ENCODE peak calls at places on chromosome 9, in four cellular contexts. One of them, this sample, is unnamed. For H3K36me3, the result is how much of the 10 kb centered on the place peaks cover.

GRCh38 chr9:135224286-135224871 is 136.9 kb downstream of the OLFM1 start:
- DNase-seq in hepatocyte: no peak
- DNase-seq in tibial nerve: no peak
- DNase-seq in left ventricle myocardium inferior: no peak
- DNase-seq in this sample: peak

GRCh38 chr9:107768224-107768623 is 278.7 kb upstream of the KLF4 start:
- DNase-seq in left ventricle myocardium inferior: peak
- DNase-seq in tibial nerve: no peak
- DNase-seq in hepatocyte: no peak
- DNase-seq in this sample: no peak

GRCh38 chr9:34876096-34876495 is 82.0 kb upstream of the PHF24 start:
- DNase-seq in left ventricle myocardium inferior: no peak
- DNase-seq in tibial nerve: no peak
- DNase-seq in hepatocyte: no peak
- DNase-seq in this sample: no peak

GRCh38 chr9:18255747-18256146 is 218.2 kb upstream of the ADAMTSL1 start:
- DNase-seq in hepatocyte: no peak
- DNase-seq in tibial nerve: no peak
- DNase-seq in left ventricle myocardium inferior: no peak
- DNase-seq in this sample: no peak

GRCh38 chr9:27487128-27487527 is 37.0 kb upstream of the IFNK start:
- DNase-seq in hepatocyte: peak
- DNase-seq in left ventricle myocardium inferior: no peak
- DNase-seq in tibial nerve: no peak
- DNase-seq in this sample: no peak

GRCh38 chr9:85246566-85246965 is 495.2 kb downstream of the AGTPBP1 start:
- DNase-seq in tibial nerve: no peak
- DNase-seq in left ventricle myocardium inferior: no peak
- DNase-seq in hepatocyte: no peak
- DNase-seq in this sample: no peak

GRCh38 chr9:121299125-121299466 is 31.1 kb downstream of the GSN start:
- DNase-seq in left ventricle myocardium inferior: no peak
- DNase-seq in tibial nerve: no peak
- DNase-seq in hepatocyte: peak
- DNase-seq in this sample: no peak

GRCh38 chr9:92633879-92634278 is 36.1 kb downstream of the IPPK start:
- DNase-seq in left ventricle myocardium inferior: no peak
- DNase-seq in hepatocyte: no peak
- DNase-seq in tibial nerve: no peak
- DNase-seq in this sample: no peak

GRCh38 chr9:109574061-109574882 is 76.2 kb upstream of the PTPN3 start:
- DNase-seq in tibial nerve: no peak
- DNase-seq in left ventricle myocardium inferior: no peak
- DNase-seq in hepatocyte: peak
- DNase-seq in this sample: peak

GRCh38 chr9:127744407-127745110 is 9.5 kb upstream of the TOR2A start:
- DNase-seq in tibial nerve: no peak
- DNase-seq in hepatocyte: no peak
- DNase-seq in left ventricle myocardium inferior: no peak
- DNase-seq in this sample: no peak

GRCh38 chr9:34577635-34578240 is 11.8 kb downstream of the CNTFR start:
- DNase-seq in hepatocyte: peak
- DNase-seq in left ventricle myocardium inferior: no peak
- DNase-seq in tibial nerve: no peak
- DNase-seq in this sample: peak

GRCh38 chr9:116090030-116090770 is 63.4 kb upstream of the PAPPA start:
- DNase-seq in tibial nerve: no peak
- DNase-seq in hepatocyte: no peak
- DNase-seq in left ventricle myocardium inferior: no peak
- DNase-seq in this sample: no peak

GRCh38 chr9:71719088-71719487 is 49.2 kb downstream of the CEMIP2 start:
- DNase-seq in left ventricle myocardium inferior: no peak
- DNase-seq in hepatocyte: no peak
- DNase-seq in tibial nerve: no peak
- DNase-seq in this sample: no peak

GRCh38 chr9:71710856-71711255 is 57.5 kb downstream of the CEMIP2 start:
- DNase-seq in left ventricle myocardium inferior: no peak
- DNase-seq in tibial nerve: no peak
- DNase-seq in hepatocyte: no peak
- DNase-seq in this sample: no peak

GRCh38 chr9:71721786-71722295 is 46.5 kb downstream of the CEMIP2 start:
- DNase-seq in tibial nerve: no peak
- DNase-seq in left ventricle myocardium inferior: no peak
- DNase-seq in hepatocyte: no peak
- DNase-seq in this sample: no peak

GRCh38 chr9:71719585-71719984 is 48.7 kb downstream of the CEMIP2 start:
- DNase-seq in tibial nerve: no peak
- DNase-seq in hepatocyte: peak
- DNase-seq in left ventricle myocardium inferior: no peak
- DNase-seq in this sample: peak

GRCh38 chr9:71716138-71716909 is 52.0 kb downstream of the CEMIP2 start:
- DNase-seq in left ventricle myocardium inferior: no peak
- DNase-seq in tibial nerve: no peak
- DNase-seq in hepatocyte: no peak
- DNase-seq in this sample: peak
- H3K36me3 ChIP-seq in left ventricle myocardium inferior: under half
- H3K36me3 ChIP-seq in tibial nerve: under half
- H3K36me3 ChIP-seq in hepatocyte: under half
- H3K36me3 ChIP-seq in this sample: under half

GRCh38 chr9:37499297-37499696 is 13.5 kb downstream of the POLR1E start:
- DNase-seq in tibial nerve: no peak
- DNase-seq in left ventricle myocardium inferior: no peak
- DNase-seq in hepatocyte: no peak
- DNase-seq in this sample: no peak

GRCh38 chr9:37498457-37498856 is 12.7 kb downstream of the POLR1E start:
- DNase-seq in hepatocyte: no peak
- DNase-seq in tibial nerve: no peak
- DNase-seq in left ventricle myocardium inferior: no peak
- DNase-seq in this sample: no peak

GRCh38 chr9:37496020-37496419 is 10.3 kb downstream of the POLR1E start:
- DNase-seq in tibial nerve: no peak
- DNase-seq in left ventricle myocardium inferior: no peak
- DNase-seq in hepatocyte: no peak
- DNase-seq in this sample: no peak

GRCh38 chr9:37495571-37495970 is 9.8 kb downstream of the POLR1E start:
- DNase-seq in left ventricle myocardium inferior: no peak
- DNase-seq in hepatocyte: no peak
- DNase-seq in tibial nerve: no peak
- DNase-seq in this sample: no peak

GRCh38 chr9:37497320-37497719 is 11.6 kb downstream of the POLR1E start:
- DNase-seq in hepatocyte: no peak
- DNase-seq in tibial nerve: no peak
- DNase-seq in left ventricle myocardium inferior: no peak
- DNase-seq in this sample: no peak
- H3K36me3 ChIP-seq in hepatocyte: under half
- H3K36me3 ChIP-seq in tibial nerve: half or more
- H3K36me3 ChIP-seq in left ventricle myocardium inferior: half or more
- H3K36me3 ChIP-seq in this sample: half or more

DNA sequence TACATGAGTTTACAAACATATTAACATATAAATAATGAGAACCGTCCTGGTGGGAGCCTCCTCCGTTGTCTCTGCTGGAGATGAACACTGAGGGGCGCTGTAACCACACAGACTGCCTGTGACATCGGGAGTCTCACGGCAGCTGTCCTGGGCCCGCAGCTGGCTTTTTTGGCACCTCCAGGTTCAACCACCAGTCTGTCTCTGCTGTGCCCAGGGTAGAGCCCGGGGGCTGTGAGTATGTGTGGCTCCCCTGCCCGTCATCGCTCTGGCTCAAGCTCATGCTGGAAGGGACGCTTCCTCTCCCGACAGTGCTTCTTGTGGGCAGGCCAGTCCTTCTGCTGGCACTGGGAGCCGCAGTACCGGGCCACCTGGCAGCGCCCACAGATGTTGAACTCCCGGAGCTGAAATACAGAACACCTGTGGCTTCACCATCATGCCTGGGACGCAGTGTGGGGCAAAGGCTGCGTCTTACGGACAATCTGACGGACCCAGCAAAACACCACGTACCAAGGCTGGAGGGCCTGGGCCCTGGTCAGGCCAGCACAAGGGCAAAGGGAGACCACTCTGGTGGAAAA is 3.6 kb upstream of the DPH7 start:
- DNase-seq in tibial nerve: no peak
- DNase-seq in left ventricle myocardium inferior: no peak
- DNase-seq in hepatocyte: no peak
- DNase-seq in this sample: peak
- H3K36me3 ChIP-seq in tibial nerve: half or more
- H3K36me3 ChIP-seq in left ventricle myocardium inferior: under half
- H3K36me3 ChIP-seq in hepatocyte: under half
- H3K36me3 ChIP-seq in this sample: under half

DNA sequence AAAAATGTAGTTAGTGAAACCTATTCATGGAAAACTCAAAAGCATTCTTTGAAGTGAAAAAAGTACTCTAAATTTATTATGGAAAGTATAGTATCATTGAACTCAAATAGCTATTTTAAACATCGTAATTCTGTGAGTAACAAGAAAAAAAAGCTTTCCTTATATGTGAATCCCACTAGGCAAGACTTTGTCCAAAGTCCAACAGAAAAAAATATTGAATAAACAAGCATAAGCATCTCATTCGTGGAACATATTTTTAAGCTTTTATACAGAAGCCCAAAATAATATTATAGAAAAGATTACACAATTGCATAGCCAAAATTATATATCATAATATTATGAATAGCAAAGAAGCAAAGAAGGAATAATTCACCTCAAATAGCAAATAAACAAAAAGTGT is 79.4 kb upstream of the IFNE start:
- DNase-seq in tibial nerve: no peak
- DNase-seq in hepatocyte: no peak
- DNase-seq in left ventricle myocardium inferior: no peak
- DNase-seq in this sample: no peak
- H3K36me3 ChIP-seq in tibial nerve: under half
- H3K36me3 ChIP-seq in hepatocyte: under half
- H3K36me3 ChIP-seq in left ventricle myocardium inferior: under half
- H3K36me3 ChIP-seq in this sample: under half

DNA sequence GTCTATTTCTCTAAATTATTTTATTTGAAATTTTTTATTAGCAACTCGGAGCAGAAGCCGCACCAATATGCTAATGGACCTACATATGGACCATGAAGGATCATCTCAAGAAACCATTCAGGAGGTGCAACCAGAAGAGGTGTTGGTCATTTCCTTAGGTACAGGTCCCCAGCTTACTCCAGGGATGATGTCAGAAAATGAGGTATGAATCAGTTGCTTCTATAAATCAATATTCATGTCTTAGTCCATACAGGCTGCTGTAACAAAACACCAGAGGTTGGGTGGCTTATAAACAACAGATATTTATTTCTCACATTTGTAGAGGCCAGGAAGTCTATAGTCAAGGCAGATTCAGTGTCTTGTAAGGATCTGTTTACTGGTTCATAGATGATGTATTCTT is 50.8 kb downstream of the GAPVD1 start:
- DNase-seq in left ventricle myocardium inferior: no peak
- DNase-seq in tibial nerve: no peak
- DNase-seq in hepatocyte: no peak
- DNase-seq in this sample: no peak
- H3K36me3 ChIP-seq in left ventricle myocardium inferior: half or more
- H3K36me3 ChIP-seq in tibial nerve: half or more
- H3K36me3 ChIP-seq in hepatocyte: under half
- H3K36me3 ChIP-seq in this sample: under half

DNA sequence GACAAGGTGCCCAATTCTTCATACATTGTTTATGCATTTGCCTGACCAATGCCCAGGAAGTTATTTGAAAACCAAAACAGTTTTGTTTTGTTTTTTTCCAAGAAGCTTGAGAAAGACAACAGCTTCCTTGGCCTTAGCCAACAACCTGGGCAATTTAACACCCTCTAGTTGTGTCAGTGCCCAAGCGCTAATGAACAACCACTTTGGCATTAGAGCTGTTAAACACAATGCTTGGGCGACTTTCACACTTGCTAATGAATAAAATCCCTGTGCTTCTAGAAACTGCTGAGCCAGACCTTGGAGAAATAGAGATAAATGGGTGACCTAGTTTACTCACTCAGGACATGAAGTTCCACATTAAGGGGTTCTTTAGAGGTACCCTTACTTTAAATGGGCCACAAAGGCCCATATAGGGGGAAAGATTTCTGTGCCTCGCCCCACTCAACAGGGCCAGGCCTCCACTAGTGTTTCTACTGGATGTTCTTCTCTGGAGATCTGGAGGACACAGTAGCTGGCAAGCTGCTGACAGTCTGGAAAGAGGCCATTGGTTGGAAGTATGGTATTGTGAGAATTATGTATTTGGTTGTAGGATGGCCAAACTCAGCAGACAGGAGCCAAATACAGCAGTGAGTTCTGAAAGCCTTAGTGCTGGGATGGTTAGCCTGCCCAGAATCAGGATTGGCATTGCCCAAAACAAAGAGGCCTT is 179.8 kb downstream of the DOCK8 start:
- DNase-seq in left ventricle myocardium inferior: peak
- DNase-seq in hepatocyte: no peak
- DNase-seq in tibial nerve: no peak
- DNase-seq in this sample: no peak
- H3K36me3 ChIP-seq in left ventricle myocardium inferior: under half
- H3K36me3 ChIP-seq in hepatocyte: under half
- H3K36me3 ChIP-seq in tibial nerve: under half
- H3K36me3 ChIP-seq in this sample: under half

DNA sequence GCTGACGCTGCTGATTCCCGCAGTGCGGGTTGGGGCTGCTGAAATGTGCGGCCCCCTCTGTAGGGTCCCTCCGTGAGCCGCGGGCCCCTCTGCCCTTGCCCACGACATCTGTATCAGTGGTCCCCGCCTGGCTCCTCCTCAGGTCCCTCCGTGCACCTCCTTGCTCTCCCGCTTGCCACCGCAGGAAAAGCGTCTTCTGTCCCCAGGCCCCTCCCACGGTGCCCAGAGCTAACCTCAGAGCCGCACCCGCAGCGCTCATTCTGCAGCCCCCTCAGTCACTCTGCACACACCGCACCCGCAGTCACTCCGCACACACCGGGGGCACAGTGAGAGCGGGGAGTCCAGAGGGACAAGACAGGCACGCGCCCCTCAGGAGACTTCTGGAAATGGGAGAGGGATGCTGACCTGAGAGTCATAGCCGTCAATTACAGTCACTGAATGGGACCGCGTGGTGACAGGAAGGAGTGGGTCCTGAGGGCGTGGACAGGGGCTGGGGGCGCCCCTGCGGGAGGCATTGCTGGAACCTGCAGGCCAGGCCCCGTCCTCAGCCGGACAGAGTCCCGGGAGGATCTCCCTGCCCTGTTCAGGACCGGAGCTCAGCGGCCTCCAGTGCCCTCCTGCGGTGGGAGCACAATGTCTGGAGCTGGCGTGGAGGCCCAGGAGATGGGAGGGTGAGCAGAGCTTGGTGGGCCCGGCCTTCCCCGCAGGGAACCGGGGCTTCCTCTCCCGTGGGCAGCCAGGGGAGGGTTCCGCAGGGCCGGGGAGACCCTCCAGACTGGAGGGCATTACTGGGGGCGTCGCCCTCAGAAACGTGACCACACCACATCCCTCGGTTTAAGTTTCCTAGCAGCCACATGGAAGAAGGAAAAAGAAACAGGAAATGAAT is 66.1 kb upstream of the CTSL start:
- DNase-seq in left ventricle myocardium inferior: no peak
- DNase-seq in tibial nerve: no peak
- DNase-seq in hepatocyte: no peak
- DNase-seq in this sample: no peak
- H3K36me3 ChIP-seq in left ventricle myocardium inferior: under half
- H3K36me3 ChIP-seq in tibial nerve: under half
- H3K36me3 ChIP-seq in hepatocyte: under half
- H3K36me3 ChIP-seq in this sample: half or more

GRCh38 chr9:100549048-100549447 is 28.8 kb upstream of the CAVIN4 start:
- DNase-seq in tibial nerve: no peak
- DNase-seq in hepatocyte: no peak
- DNase-seq in left ventricle myocardium inferior: no peak
- DNase-seq in this sample: no peak
- H3K36me3 ChIP-seq in tibial nerve: under half
- H3K36me3 ChIP-seq in hepatocyte: under half
- H3K36me3 ChIP-seq in left ventricle myocardium inferior: under half
- H3K36me3 ChIP-seq in this sample: under half

This sample was measured in A673.